ENCODE peak calls at places on chromosomes 16 and 17, in six cellular contexts. K, G, E, O, D and W are unnamed samples.

GRCh38 chr16:2244301-2244700 is 7.1 kb downstream of the ECI1 start:
- DNase-seq in K (peak; percentile 22), G (no peak), E (no peak), O (no peak), D (no peak), W (no peak)

GRCh38 chr16:49628148-49628547 is 227.8 kb downstream of the ZNF423 start:
- DNase-seq in K (no peak), G (no peak), E (no peak), O (no peak), D (no peak), W (no peak)

GRCh38 chr17:77320501-77321256 is 179.9 kb downstream of the SEC14L1 start:
- DNase-seq in K (no peak), G (no peak), E (peak; percentile 85), O (no peak), D (no peak), W (peak; percentile 95)

GRCh38 chr17:39601010-39601597 is 6.6 kb downstream of the NEUROD2 start:
- DNase-seq in K (no peak), G (no peak), E (no peak), O (no peak), D (no peak), W (no peak)

GRCh38 chr17:50272246-50272645 is 2.0 kb upstream of the TMEM92 start:
- DNase-seq in K (no peak), G (no peak), E (no peak), O (no peak), D (no peak), W (no peak)

GRCh38 chr16:27431773-27432599 is 30.0 kb downstream of the IL21R start:
- DNase-seq in K (no peak), G (peak; percentile 45), E (no peak), O (no peak), D (no peak), W (peak; percentile 77)

GRCh38 chr17:78179372-78179771 is 7.5 kb downstream of the TK1 start:
- DNase-seq in K (no peak), G (peak; percentile 74), E (no peak), O (no peak), D (no peak), W (peak; percentile 52)

GRCh38 chr17:68248886-68249872 is 1.3 kb downstream of the AMZ2 start:
- DNase-seq in K (no peak), G (no peak), E (no peak), O (no peak), D (peak; percentile 71), W (peak; percentile 45)

GRCh38 chr16:11139624-11140375 is 116.2 kb downstream of the SOCS1 start:
- DNase-seq in K (peak; percentile 21), G (no peak), E (no peak), O (peak; percentile 13), D (no peak), W (no peak)

GRCh38 chr17:44113868-44114840 is 9.3 kb downstream of the HDAC5 start:
- DNase-seq in K (no peak), G (no peak), E (no peak), O (no peak), D (no peak), W (no peak)

GRCh38 chr17:82440991-82441627 is 9.4 kb downstream of the CYBC1 start:
- DNase-seq in K (no peak), G (no peak), E (no peak), O (no peak), D (peak; percentile 36), W (peak; percentile 15)

GRCh38 chr16:58024673-58025350 is 742 bp upstream of the MMP15 start:
- DNase-seq in K (peak; percentile 70), G (no peak), E (no peak), O (peak; percentile 56), D (no peak), W (peak; percentile 21)

GRCh38 chr17:34556951-34557350 is 22.4 kb upstream of the TMEM132E start:
- DNase-seq in K (no peak), G (no peak), E (no peak), O (no peak), D (no peak), W (no peak)

GRCh38 chr16:68503334-68503733 is 35.8 kb upstream of the ZFP90 start:
- DNase-seq in K (no peak), G (peak; percentile 21), E (no peak), O (no peak), D (no peak), W (peak; percentile 80)

GRCh38 chr17:60526726-60527125 is 684 bp upstream of the APPBP2 start:
- DNase-seq in K (no peak), G (peak; percentile 48), E (no peak), O (no peak), D (no peak), W (peak; percentile 53)

GRCh38 chr17:47252209-47252608 is 1.4 kb upstream of the ITGB3 start:
- DNase-seq in K (no peak), G (no peak), E (no peak), O (no peak), D (no peak), W (no peak)

GRCh38 chr17:61407211-61407911 is 7.7 kb downstream of the TBX2 start:
- DNase-seq in K (no peak), G (peak; percentile 31), E (no peak), O (no peak), D (no peak), W (no peak)

GRCh38 chr16:10206215-10206614 is 24.0 kb upstream of the GRIN2A start:
- DNase-seq in K (no peak), G (no peak), E (peak; percentile 27), O (peak; percentile 8), D (no peak), W (no peak)

GRCh38 chr16:53224932-53225533 is 170.2 kb downstream of the CHD9 start:
- DNase-seq in K (no peak), G (peak; percentile 22), E (no peak), O (no peak), D (no peak), W (peak; percentile 65)

GRCh38 chr16:11915644-11916523 is at the start of gene GSPT1:
- DNase-seq in K (peak; percentile 99), G (peak; percentile 97), E (peak; percentile 90), O (peak; percentile 97), D (peak; percentile 99), W (peak; percentile 99)

GRCh38 chr16:1333149-1333812 is at the start of gene BAIAP3:
- DNase-seq in K (peak; percentile 77), G (no peak), E (no peak), O (no peak), D (peak; percentile 49), W (peak; percentile 75)

GRCh38 chr17:36921131-36921851 is 16.0 kb upstream of the LHX1 start:
- DNase-seq in K (peak; percentile 92), G (peak; percentile 61), E (no peak), O (peak; percentile 98), D (no peak), W (peak; percentile 47)

GRCh38 chr17:73588291-73589095 is 55.8 kb downstream of the SDK2 start:
- DNase-seq in K (no peak), G (no peak), E (no peak), O (no peak), D (peak; percentile 87), W (peak; percentile 11)

GRCh38 chr16:27539636-27540035 is 10.1 kb downstream of the GTF3C1 start:
- DNase-seq in K (no peak), G (no peak), E (no peak), O (no peak), D (no peak), W (no peak)

GRCh38 chr16:63174801-63175200 is 1138.6 kb upstream of the CDH8 start:
- DNase-seq in K (no peak), G (no peak), E (no peak), O (no peak), D (no peak), W (no peak)

DNA sequence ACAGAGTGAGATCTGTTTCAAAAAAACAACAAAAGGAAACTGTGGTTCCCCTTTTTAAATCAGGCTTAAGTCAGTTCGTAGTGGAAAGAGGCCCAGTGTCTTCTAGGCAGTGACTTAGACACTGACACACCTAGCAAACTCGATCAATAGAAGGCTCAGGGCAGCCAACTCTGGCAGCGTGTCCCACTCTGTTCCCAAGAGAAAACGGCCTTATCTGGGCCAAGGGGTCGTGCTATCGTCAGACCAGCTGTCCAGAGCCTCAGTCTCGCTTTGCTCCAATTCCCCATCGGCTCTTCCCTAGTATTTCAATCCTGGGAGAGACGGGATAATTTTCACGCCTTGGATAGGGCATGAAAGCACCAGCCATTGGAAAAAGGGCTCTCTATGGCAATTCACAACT is 72.9 kb downstream of the SLC5A11 start:
- DNase-seq in K (no peak), G (no peak), E (no peak), O (no peak), D (peak; percentile 16), W (no peak)
- H3K27ac ChIP-seq in K (no peak overlapping the region), G (no peak overlapping the region), E (no peak overlapping the region), O (no peak overlapping the region), D (no peak overlapping the region), W (no peak overlapping the region)

GRCh38 chr16:66741971-66742396 is 9.4 kb downstream of the DYNC1LI2 start:
- DNase-seq in K (no peak), G (peak; percentile 40), E (no peak), O (no peak), D (no peak), W (peak; percentile 26)
- H4K20me1 ChIP-seq in K (peaks cover 93% of the 10 kb centered on the region), G (peaks cover 75% of the 10 kb centered on the region), E (no peaks in the 10 kb centered on the region), O (peaks cover 5% of the 10 kb centered on the region), D (peaks cover 4% of the 10 kb centered on the region), W (no peaks in the 10 kb centered on the region)

DNA sequence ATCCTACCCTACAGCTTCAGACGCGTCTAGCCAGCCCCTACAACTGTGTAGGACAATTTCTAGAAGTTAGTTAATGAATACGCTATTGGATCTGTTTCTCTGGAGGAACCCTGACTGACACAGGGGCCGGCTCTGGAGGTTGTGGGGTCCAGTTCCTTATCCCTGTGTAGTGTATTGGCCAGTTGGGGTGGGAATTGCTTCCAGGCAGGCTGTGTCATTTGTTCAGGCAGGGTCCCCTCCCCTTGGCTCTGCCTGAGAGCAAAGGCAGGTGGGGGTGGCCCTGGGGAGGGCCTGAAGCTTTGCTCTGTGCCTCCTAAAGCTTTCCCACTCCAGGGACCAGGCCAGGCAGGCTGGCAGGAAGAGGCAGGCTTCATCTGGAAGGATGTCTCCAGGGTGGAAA is 11.7 kb upstream of the CETP start:
- DNase-seq in K (no peak), G (no peak), E (no peak), O (no peak), D (no peak), W (no peak)
- H3K27ac ChIP-seq in K (no peak overlapping the region), G (no peak overlapping the region), E (no peak overlapping the region), O (no peak overlapping the region), D (peak overlapping the region; percentile 72), W (no peak overlapping the region)

GRCh38 chr17:17153071-17153470 is 53.1 kb downstream of the PLD6 start:
- DNase-seq in K (no peak), G (no peak), E (no peak), O (no peak), D (no peak), W (no peak)

GRCh38 chr17:17153709-17154108 is 52.4 kb downstream of the PLD6 start:
- DNase-seq in K (no peak), G (no peak), E (no peak), O (no peak), D (no peak), W (no peak)

GRCh38 chr17:17151541-17151940 is 54.6 kb downstream of the PLD6 start:
- DNase-seq in K (no peak), G (peak; percentile 43), E (no peak), O (no peak), D (no peak), W (peak; percentile 75)

GRCh38 chr17:17151962-17152361 is 54.2 kb downstream of the PLD6 start:
- DNase-seq in K (no peak), G (peak; percentile 96), E (no peak), O (no peak), D (no peak), W (peak; percentile 100)

GRCh38 chr17:17152385-17152784 is 53.7 kb downstream of the PLD6 start:
- DNase-seq in K (no peak), G (no peak), E (no peak), O (no peak), D (no peak), W (peak; percentile 66)
- H4K20me1 ChIP-seq in K (no peaks in the 10 kb centered on the region), G (peaks cover 36% of the 10 kb centered on the region), E (no peaks in the 10 kb centered on the region), O (no peaks in the 10 kb centered on the region), D (no peaks in the 10 kb centered on the region), W (no peaks in the 10 kb centered on the region)

GRCh38 chr16:17408955-17409441 is 61.8 kb downstream of the XYLT1 start:
- DNase-seq in K (no peak), G (no peak), E (peak; percentile 72), O (no peak), D (peak; percentile 72), W (no peak)
- H3K27ac ChIP-seq in K (no peak overlapping the region), G (no peak overlapping the region), E (peak overlapping the region; percentile 77), O (no peak overlapping the region), D (peak overlapping the region; percentile 27), W (no peak overlapping the region)